ENCODE peak calls at places on chromosomes 13 and 19, in ten cellular contexts. U is ELF-1; Y is neural crest cell; T is stimulated activated CD4-positive, alpha-beta T cell treated with anti-CD3 and anti-CD28 coated beads, Interleukin-2, amount 100 ng/mL, for 48 hours; H is EH; I is HEK293T; A is fibroblast of villous mesenchyme; L is fibroblast of lung; B is activated naive CD4-positive, alpha-beta T cell treated with anti-CD3 and anti-CD28 coated beads for 36 hours; R is right atrium auricular region. F is an unnamed sample.
A peak's percentile ranks its signal among the peaks of the same experiment; 100 is the strongest.

GRCh38 chr13:51714663-51715168 is 89.2 kb downstream of the DHRS12 start:
- DNase-seq in U (no peak), Y (no peak), T (no peak), H (peak; percentile 86), I (no peak), A (no peak), L (peak; percentile 62), B (no peak), R (no peak), F (peak; percentile 68)

GRCh38 chr13:45021250-45021649 is 31.9 kb downstream of the GPALPP1 start:
- DNase-seq in U (no peak), Y (no peak), T (no peak), H (no peak), I (no peak), A (peak; percentile 91), L (peak; percentile 88), B (no peak), R (no peak), F (peak; percentile 62)

GRCh38 chr19:37969695-37970094 is 62.7 kb downstream of the SIPA1L3 start:
- DNase-seq in U (no peak), Y (no peak), T (no peak), H (no peak), I (no peak), A (no peak), L (no peak), B (no peak), R (no peak), F (no peak)

GRCh38 chr13:60090579-60090978 is 73.1 kb downstream of the DIAPH3 start:
- DNase-seq in U (no peak), Y (no peak), T (no peak), H (peak; percentile 70), I (no peak), A (peak; percentile 28), L (peak; percentile 17), B (no peak), R (no peak), F (no peak)

GRCh38 chr19:489418-490196 is 6.7 kb upstream of the MADCAM1 start:
- DNase-seq in U (peak; percentile 55), Y (no peak), T (no peak), H (peak; percentile 47), I (no peak), A (peak; percentile 56), L (peak; percentile 33), B (no peak), R (no peak), F (no peak)

GRCh38 chr13:95874286-95874685 is 178.9 kb downstream of the UGGT2 start:
- DNase-seq in U (no peak), Y (no peak), T (no peak), H (no peak), I (no peak), A (no peak), L (no peak), B (no peak), R (no peak), F (no peak)

GRCh38 chr13:24228852-24229458 is 68.4 kb downstream of the SPATA13 start:
- DNase-seq in U (no peak), Y (no peak), T (no peak), H (peak; percentile 67), I (peak; percentile 26), A (peak; percentile 76), L (peak; percentile 81), B (peak; percentile 63), R (no peak), F (peak; percentile 57)

GRCh38 chr19:19539738-19540703 is 2.0 kb downstream of the CILP2 start:
- DNase-seq in U (peak; percentile 83), Y (no peak), T (peak; percentile 59), H (peak; percentile 64), I (peak; percentile 83), A (peak; percentile 67), L (peak; percentile 71), B (peak; percentile 77), R (no peak), F (no peak)

F was measured in HCEC 1CT.